ENCODE peak calls at places on chromosomes 2 and 18, in seven cellular contexts. Y is A549, W is Ammon's horn, H is choroid plexus epithelial cell, O is fibroblast of pulmonary artery, Q is epithelial cell of esophagus, V is tibial artery. L is an unnamed sample.

GRCh38 chr2:220533485-220533884 is 906.1 kb downstream of the SLC4A3 start:
- DNase-seq in V (no peak), Y (peak; percentile 68), W (no peak), Q (peak; percentile 54), O (peak; percentile 32), H (peak; percentile 65), L (peak; percentile 63)

GRCh38 chr2:205903549-205904129 is 182.3 kb downstream of the INO80D start:
- DNase-seq in Y (peak; percentile 67), W (no peak), V (no peak), Q (peak; percentile 30), H (peak; percentile 17), O (peak; percentile 21), L (no peak)

GRCh38 chr2:12948231-12948962 is 231.7 kb downstream of the TRIB2 start:
- DNase-seq in H (peak; percentile 16), Y (no peak), O (peak; percentile 39), Q (no peak), V (no peak), W (no peak), L (no peak)

GRCh38 chr2:168697668-168698121 is 104.7 kb upstream of the NOSTRIN start:
- DNase-seq in Y (no peak), W (no peak), O (no peak), Q (peak; percentile 64), V (no peak), H (peak; percentile 59), L (peak; percentile 76)

GRCh38 chr2:198028955-198029354 is 224.6 kb downstream of the PLCL1 start:
- DNase-seq in H (no peak), Q (no peak), O (no peak), W (no peak), V (no peak), Y (no peak), L (no peak)

GRCh38 chr2:47097563-47097962 is 57.5 kb downstream of the STPG4 start:
- DNase-seq in W (no peak), V (no peak), Y (no peak), Q (no peak), O (no peak), H (no peak), L (no peak)

GRCh38 chr2:88729061-88729745 is 37.7 kb downstream of the RPIA start:
- DNase-seq in H (peak; percentile 35), W (no peak), Y (no peak), O (no peak), Q (peak; percentile 15), V (no peak), L (peak; percentile 72)

GRCh38 chr18:1094408-1094807 is 189.7 kb downstream of the ADCYAP1 start:
- DNase-seq in Q (peak; percentile 37), V (no peak), Y (no peak), W (peak; percentile 28), O (peak; percentile 46), H (peak; percentile 69), L (peak; percentile 9)

GRCh38 chr18:74249181-74249968 is 42.4 kb downstream of the CYB5A start:
- DNase-seq in H (peak; percentile 98), Q (peak; percentile 80), W (no peak), Y (peak; percentile 82), V (no peak), O (peak; percentile 93), L (peak; percentile 2)

GRCh38 chr2:64251497-64252277 is 107.5 kb upstream of the PELI1 start:
- DNase-seq in W (no peak), H (no peak), V (no peak), Q (no peak), Y (no peak), O (no peak), L (no peak)

GRCh38 chr18:57776354-57776753 is 26.8 kb downstream of the ATP8B1 start:
- DNase-seq in Q (no peak), V (no peak), H (no peak), W (no peak), O (no peak), Y (no peak), L (no peak)

GRCh38 chr2:151056870-151057269 is 204.8 kb downstream of the RBM43 start:
- DNase-seq in Q (peak; percentile 79), O (peak; percentile 77), Y (no peak), W (no peak), V (no peak), H (peak; percentile 15), L (peak; percentile 77)

GRCh38 chr2:136363921-136364320 is 246.0 kb upstream of the CXCR4 start:
- DNase-seq in H (no peak), Q (no peak), Y (no peak), W (peak; percentile 35), V (no peak), O (peak; percentile 6), L (no peak)

GRCh38 chr2:20242727-20243377 is 17.9 kb upstream of the SDC1 start:
- DNase-seq in Q (no peak), H (no peak), W (no peak), V (no peak), Y (no peak), O (no peak), L (no peak)

GRCh38 chr2:150710916-150711315 is 223.4 kb upstream of the RND3 start:
- DNase-seq in Q (no peak), O (no peak), V (no peak), H (no peak), Y (no peak), W (no peak), L (no peak)

GRCh38 chr2:185738679-185739472 is at the start of gene FSIP2:
- DNase-seq in O (peak; percentile 72), Q (peak; percentile 86), Y (no peak), H (peak; percentile 45), V (peak; percentile 70), W (peak; percentile 2), L (peak; percentile 74)

GRCh38 chr2:108354171-108354570 is 23.6 kb upstream of the SULT1C4 start:
- DNase-seq in V (no peak), W (no peak), Q (no peak), O (peak; percentile 15), H (peak; percentile 39), Y (no peak), L (no peak)

GRCh38 chr2:226554726-226555125 is 244.9 kb downstream of the IRS1 start:
- DNase-seq in Q (no peak), W (no peak), H (no peak), Y (no peak), V (no peak), O (no peak), L (no peak)

L was measured in mammary epithelial cell.